ENCODE peak calls at places on chromosome 18, in nine cellular contexts. M is upper lobe of right lung, J is neural crest cell, B is HCT116, X is IMR-90, Y is PC-9, F is GM12865, G is neural progenitor cell, O is mucosa of descending colon. T is an unnamed sample.

GRCh38 chr18:78876868-78877267 is 102.8 kb upstream of the SALL3 start:
- DNase-seq in J (no peak), F (no peak), B (no peak), X (no peak), M (no peak), G (no peak), Y (no peak), O (no peak), T (no peak)

GRCh38 chr18:60117321-60117720 is 217.5 kb downstream of the PMAIP1 start:
- DNase-seq in G (no peak), X (no peak), B (no peak), O (no peak), F (no peak), Y (no peak), J (no peak), M (no peak), T (no peak)

GRCh38 chr18:32909798-32910561 is 137.2 kb upstream of the KLHL14 start:
- DNase-seq in G (peak), O (no peak), F (no peak), M (no peak), X (no peak), J (no peak), Y (no peak), B (no peak), T (no peak)

GRCh38 chr18:48002933-48003365 is 72.5 kb upstream of the SMAD2 start:
- DNase-seq in F (no peak), B (peak), G (no peak), M (peak), O (no peak), X (peak), Y (peak), J (no peak), T (peak)

GRCh38 chr18:6055711-6056110 is 160.4 kb upstream of the TMEM200C start:
- DNase-seq in X (peak), G (no peak), M (no peak), Y (no peak), F (no peak), O (no peak), B (no peak), J (no peak), T (no peak)

GRCh38 chr18:33316146-33316587 is 124.4 kb downstream of the CCDC178 start:
- DNase-seq in B (no peak), X (no peak), M (peak), J (no peak), F (no peak), O (peak), Y (no peak), G (peak), T (no peak)

GRCh38 chr18:519019-519879 is 18.7 kb upstream of the COLEC12 start:
- DNase-seq in J (no peak), B (no peak), O (peak), G (no peak), M (no peak), Y (no peak), F (peak), X (peak), T (no peak)

GRCh38 chr18:46622999-46623398 is 34.0 kb downstream of the LOXHD1 start:
- DNase-seq in X (peak), J (no peak), G (no peak), O (no peak), M (no peak), Y (no peak), B (no peak), F (peak), T (no peak)

GRCh38 chr18:48854780-48855179 is 96.0 kb downstream of the SMAD7 start:
- DNase-seq in J (no peak), O (no peak), X (peak), B (no peak), F (no peak), Y (no peak), M (no peak), G (no peak), T (no peak)

GRCh38 chr18:54888933-54889332 is 60.7 kb downstream of the RAB27B start:
- DNase-seq in G (no peak), O (no peak), F (no peak), B (no peak), Y (no peak), M (no peak), J (no peak), X (peak), T (no peak)

GRCh38 chr18:51751901-51752300 is 554.4 kb upstream of the MEX3C start:
- DNase-seq in X (no peak), F (peak), B (no peak), J (no peak), M (no peak), O (no peak), G (no peak), Y (no peak), T (no peak)

GRCh38 chr18:65352183-65352582 is 398.6 kb upstream of the CDH7 start:
- DNase-seq in G (no peak), J (no peak), X (no peak), M (no peak), B (no peak), O (no peak), F (no peak), Y (no peak), T (no peak)

GRCh38 chr18:79938196-79938595 is 13.3 kb downstream of the SLC66A2 start:
- DNase-seq in M (peak), O (peak), G (no peak), Y (no peak), J (no peak), X (no peak), B (no peak), F (no peak), T (no peak)

GRCh38 chr18:50356036-50356945 is 18.6 kb upstream of the SKA1 start:
- DNase-seq in G (no peak), X (no peak), J (no peak), O (no peak), F (peak), M (no peak), B (peak), Y (no peak), T (peak)

GRCh38 chr18:13545514-13545913 is 180.8 kb downstream of the FAM210A start:
- DNase-seq in G (no peak), F (no peak), Y (no peak), M (no peak), B (no peak), X (no peak), J (no peak), O (peak), T (no peak)

GRCh38 chr18:69574401-69574800 is 173.7 kb downstream of the DOK6 start:
- DNase-seq in G (no peak), B (no peak), O (no peak), J (no peak), F (no peak), Y (no peak), M (no peak), X (no peak), T (no peak)

GRCh38 chr18:26868968-26869586 is 3.6 kb upstream of the AQP4 start:
- DNase-seq in O (no peak), J (no peak), M (no peak), Y (no peak), G (no peak), X (no peak), F (no peak), B (no peak), T (no peak)

GRCh38 chr18:36809590-36810381 is 19.0 kb downstream of the TPGS2 start:
- DNase-seq in G (peak), B (peak), M (no peak), Y (peak), X (peak), O (no peak), F (peak), J (peak), T (peak)

GRCh38 chr18:58842978-58843661 is 21.6 kb upstream of the ZNF532 start:
- DNase-seq in B (no peak), Y (no peak), M (no peak), X (no peak), G (peak), O (no peak), F (no peak), J (no peak), T (no peak)

GRCh38 chr18:74082476-74083070 is 65.1 kb downstream of the FBXO15 start:
- DNase-seq in J (peak), M (peak), B (peak), F (peak), O (peak), G (peak), Y (no peak), X (peak), T (peak)

GRCh38 chr18:67549946-67550345 is 33.4 kb upstream of the DSEL start:
- DNase-seq in M (no peak), G (no peak), F (no peak), X (peak), B (no peak), O (no peak), Y (no peak), J (no peak), T (no peak)

GRCh38 chr18:59547691-59548182 is 149.5 kb downstream of the CCBE1 start:
- DNase-seq in J (no peak), G (peak), Y (no peak), M (no peak), O (no peak), B (no peak), X (peak), F (peak), T (no peak)

GRCh38 chr18:24976502-24976901 is 375.5 kb downstream of the ZNF521 start:
- DNase-seq in Y (no peak), O (no peak), J (no peak), M (no peak), F (no peak), G (no peak), X (no peak), B (no peak), T (no peak)

GRCh38 chr18:33097126-33097525 is 324.3 kb upstream of the KLHL14 start:
- DNase-seq in X (no peak), F (no peak), J (no peak), O (no peak), M (no peak), G (no peak), B (no peak), Y (no peak), T (no peak)

GRCh38 chr18:9708057-9708881 is at the start of gene RAB31:
- DNase-seq in F (peak), G (peak), Y (no peak), B (no peak), X (peak), M (peak), O (peak), J (peak), T (peak)

GRCh38 chr18:43847164-43848091 is 570.1 kb upstream of the SYT4 start:
- DNase-seq in G (peak), J (no peak), O (no peak), F (no peak), B (no peak), X (peak), Y (no peak), M (no peak), T (no peak)

GRCh38 chr18:49564435-49564834 is 2.6 kb downstream of the LIPG start:
- DNase-seq in X (no peak), B (no peak), O (no peak), J (no peak), G (no peak), Y (no peak), F (no peak), M (no peak), T (no peak)

GRCh38 chr18:47997338-47997780 is 66.9 kb upstream of the SMAD2 start:
- DNase-seq in O (no peak), Y (no peak), B (no peak), X (no peak), M (no peak), G (peak), F (peak), J (no peak), T (peak)

GRCh38 chr18:37361223-37362157 is 204.1 kb downstream of the CELF4 start:
- DNase-seq in B (no peak), F (no peak), Y (no peak), X (no peak), G (peak), O (no peak), J (no peak), M (peak), T (no peak)

GRCh38 chr18:36580266-36580665 is 248.5 kb downstream of the TPGS2 start:
- DNase-seq in G (no peak), M (no peak), Y (no peak), J (no peak), F (no peak), O (no peak), X (peak), B (no peak), T (no peak)

GRCh38 chr18:77899972-77900754 is 650.5 kb downstream of the GALR1 start:
- DNase-seq in B (no peak), J (peak), M (no peak), X (no peak), Y (no peak), G (peak), F (peak), O (no peak), T (peak)

GRCh38 chr18:50507120-50507590 is 52.7 kb upstream of the MAPK4 start:
- DNase-seq in B (no peak), G (peak), F (peak), J (peak), M (no peak), O (no peak), Y (no peak), X (no peak), T (peak)

GRCh38 chr18:5979971-5980457 is 84.7 kb upstream of the TMEM200C start:
- DNase-seq in G (no peak), B (no peak), M (no peak), O (no peak), Y (no peak), F (peak), J (no peak), X (no peak), T (no peak)

GRCh38 chr18:48328473-48329205 is 80.5 kb downstream of the ZBTB7C start:
- DNase-seq in G (no peak), O (no peak), J (no peak), B (peak), X (peak), Y (no peak), M (no peak), F (no peak), T (no peak)

GRCh38 chr18:12839526-12840196 is 44.4 kb downstream of the PTPN2 start:
- DNase-seq in X (no peak), F (peak), O (no peak), G (no peak), Y (no peak), B (no peak), J (no peak), M (no peak), T (no peak)

GRCh38 chr18:70931942-70932814 is 643.3 kb downstream of the SOCS6 start:
- DNase-seq in F (peak), O (no peak), J (no peak), Y (no peak), G (peak), B (no peak), X (peak), M (no peak), T (peak)

GRCh38 chr18:42654561-42654960 is 460.9 kb downstream of the RIT2 start:
- DNase-seq in X (no peak), Y (no peak), J (no peak), O (no peak), B (no peak), G (no peak), F (no peak), M (no peak), T (no peak)

GRCh38 chr18:62388855-62389760 is 64.0 kb downstream of the TNFRSF11A start:
- DNase-seq in F (no peak), M (no peak), B (no peak), J (no peak), O (no peak), Y (peak), G (no peak), X (no peak), T (no peak)

DNA sequence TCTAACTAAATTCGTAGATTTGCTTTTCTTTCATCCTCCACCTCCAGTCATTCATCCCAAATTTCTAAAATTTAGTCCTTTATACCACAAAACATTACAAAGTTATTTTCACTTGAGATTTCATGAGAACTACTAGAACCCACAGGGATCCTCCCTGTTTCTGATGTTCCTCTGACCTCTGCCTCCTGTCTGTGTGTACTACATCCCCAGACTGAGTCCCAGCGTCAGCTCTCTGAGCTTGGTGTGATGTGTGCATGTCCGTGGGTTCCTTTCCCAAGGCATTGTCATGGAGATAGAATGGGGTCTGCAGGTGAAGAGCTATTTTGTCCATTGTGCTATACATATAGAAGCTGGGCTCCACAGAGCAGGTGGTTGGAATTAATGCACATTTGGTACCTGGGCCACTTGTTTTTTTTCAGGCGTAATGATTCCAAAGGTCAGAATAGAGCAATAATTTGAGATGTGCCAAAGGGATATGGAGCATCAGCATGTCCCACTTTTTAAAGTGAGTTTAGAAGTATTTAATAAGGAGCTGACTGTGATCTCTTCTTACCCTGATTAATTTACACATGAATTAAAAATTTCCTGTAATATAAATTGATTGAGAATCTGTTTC is 151.2 kb upstream of the BOD1L2 start:
- DNase-seq in G (peak), M (no peak), X (no peak), F (no peak), B (no peak), J (no peak), Y (no peak), O (no peak), T (no peak)
- TF ChIP-seq CTCF in G (peak), M (no peak), X (no peak), F (no peak), B (no peak), J (peak), Y (no peak), O (no peak), T (no peak)

GRCh38 chr18:34764451-34764850 is 54.4 kb downstream of the DTNA start:
- DNase-seq in J (no peak), Y (no peak), F (no peak), B (no peak), M (no peak), G (no peak), X (no peak), O (no peak), T (no peak)
- TF ChIP-seq CTCF in J (peak), Y (no peak), F (no peak), B (no peak), M (no peak), G (no peak), X (no peak), O (no peak), T (no peak)

DNA sequence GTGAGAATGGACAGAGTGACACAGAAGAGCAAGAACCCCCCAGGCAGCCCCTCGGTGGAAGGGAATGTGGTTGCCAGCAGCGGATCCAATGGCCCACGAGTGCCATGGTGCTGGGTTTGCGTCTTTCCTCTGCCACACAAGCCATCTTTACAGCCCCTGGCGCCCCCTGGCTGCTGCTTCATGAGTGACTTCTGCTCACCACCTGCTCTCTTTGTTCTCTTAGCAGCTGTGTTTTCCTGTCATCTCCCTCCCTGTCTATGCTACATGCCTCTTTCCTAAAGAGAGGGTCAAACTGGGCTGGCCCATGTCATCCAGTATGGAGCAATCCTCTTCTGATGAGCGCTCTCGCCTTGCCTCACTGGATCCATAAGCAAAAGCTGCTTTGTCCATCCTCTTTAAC is 300.0 kb upstream of the SMIM21 start:
- DNase-seq in J (peak), F (peak), M (peak), X (peak), G (peak), O (no peak), B (peak), Y (no peak), T (no peak)
- TF ChIP-seq CTCF in J (peak), F (peak), M (peak), X (peak), G (peak), O (no peak), B (peak), Y (peak), T (no peak)

GRCh38 chr18:35091841-35092240 is 50.6 kb downstream of the MAPRE2 start:
- DNase-seq in O (no peak), X (no peak), M (no peak), F (no peak), B (no peak), G (no peak), Y (no peak), J (no peak), T (no peak)
- TF ChIP-seq CTCF in O (no peak), X (no peak), M (no peak), F (no peak), B (no peak), G (no peak), Y (no peak), J (no peak), T (no peak)

T was measured in Calu3.